ENCODE peak calls at places on chromosome 21, in nine cellular contexts. One of them, this sample, is unnamed.

GRCh38 chr21:32645261-32646182 is 33.3 kb upstream of the CFAP298 start:
- DNase-seq in activated T-helper 1 cell treated with anti-CD3 and anti-CD28 coated beads, Interleukin-12 subunit alpha, Interleukin-12 subunit beta, Interleukin-2, Interleukin-4 antibody, amounts not matched to agents 30 ng/mL and 10 ng/mL and 1 ng/mL, durations not matched to agents 14 hours and 24 hours and 36 hours: no peak
- DNase-seq in stimulated activated CD8-positive, alpha-beta memory T cell treated with anti-CD3 and anti-CD28 coated beads, Interleukin-7, amount 100 ng/mL, for 1 hour: no peak
- DNase-seq in activated CD4-positive, alpha-beta T cell treated with anti-CD3 and anti-CD28 coated beads, Interleukin-2, amount 50 U/mL, for 4 hours: no peak
- DNase-seq in NCI-H446: no peak
- DNase-seq in caudate nucleus: no peak
- DNase-seq in ACHN: peak; percentile 14
- DNase-seq in body of pancreas: no peak
- DNase-seq in activated CD4-positive, CD25-positive, alpha-beta regulatory T cell treated with anti-CD3 and anti-CD28 coated beads, Interleukin-2, amount 50 U/mL, for 72 hours: no peak
- DNase-seq in this sample: no peak

GRCh38 chr21:31235671-31236450 is 108.2 kb downstream of the TIAM1 start:
- DNase-seq in stimulated activated CD8-positive, alpha-beta memory T cell treated with anti-CD3 and anti-CD28 coated beads, Interleukin-7, amount 100 ng/mL, for 1 hour: no peak
- DNase-seq in body of pancreas: no peak
- DNase-seq in activated CD4-positive, alpha-beta T cell treated with anti-CD3 and anti-CD28 coated beads, Interleukin-2, amount 50 U/mL, for 4 hours: no peak
- DNase-seq in NCI-H446: no peak
- DNase-seq in activated T-helper 1 cell treated with anti-CD3 and anti-CD28 coated beads, Interleukin-12 subunit alpha, Interleukin-12 subunit beta, Interleukin-2, Interleukin-4 antibody, amounts not matched to agents 30 ng/mL and 10 ng/mL and 1 ng/mL, durations not matched to agents 14 hours and 24 hours and 36 hours: no peak
- DNase-seq in activated CD4-positive, CD25-positive, alpha-beta regulatory T cell treated with anti-CD3 and anti-CD28 coated beads, Interleukin-2, amount 50 U/mL, for 72 hours: no peak
- DNase-seq in caudate nucleus: no peak
- DNase-seq in ACHN: peak; percentile 87
- DNase-seq in this sample: no peak

GRCh38 chr21:44713130-44713529 is 1.8 kb upstream of the TSPEAR start:
- DNase-seq in ACHN: no peak
- DNase-seq in activated T-helper 1 cell treated with anti-CD3 and anti-CD28 coated beads, Interleukin-12 subunit alpha, Interleukin-12 subunit beta, Interleukin-2, Interleukin-4 antibody, amounts not matched to agents 30 ng/mL and 10 ng/mL and 1 ng/mL, durations not matched to agents 14 hours and 24 hours and 36 hours: no peak
- DNase-seq in NCI-H446: no peak
- DNase-seq in activated CD4-positive, CD25-positive, alpha-beta regulatory T cell treated with anti-CD3 and anti-CD28 coated beads, Interleukin-2, amount 50 U/mL, for 72 hours: peak; percentile 17
- DNase-seq in body of pancreas: no peak
- DNase-seq in stimulated activated CD8-positive, alpha-beta memory T cell treated with anti-CD3 and anti-CD28 coated beads, Interleukin-7, amount 100 ng/mL, for 1 hour: no peak
- DNase-seq in activated CD4-positive, alpha-beta T cell treated with anti-CD3 and anti-CD28 coated beads, Interleukin-2, amount 50 U/mL, for 4 hours: no peak
- DNase-seq in caudate nucleus: no peak
- DNase-seq in this sample: no peak

GRCh38 chr21:33286600-33287456 is 20.7 kb downstream of the IL10RB start:
- DNase-seq in body of pancreas: peak; percentile 68
- DNase-seq in caudate nucleus: no peak
- DNase-seq in activated CD4-positive, CD25-positive, alpha-beta regulatory T cell treated with anti-CD3 and anti-CD28 coated beads, Interleukin-2, amount 50 U/mL, for 72 hours: no peak
- DNase-seq in NCI-H446: peak; percentile 38
- DNase-seq in ACHN: no peak
- DNase-seq in activated CD4-positive, alpha-beta T cell treated with anti-CD3 and anti-CD28 coated beads, Interleukin-2, amount 50 U/mL, for 4 hours: no peak
- DNase-seq in activated T-helper 1 cell treated with anti-CD3 and anti-CD28 coated beads, Interleukin-12 subunit alpha, Interleukin-12 subunit beta, Interleukin-2, Interleukin-4 antibody, amounts not matched to agents 30 ng/mL and 10 ng/mL and 1 ng/mL, durations not matched to agents 14 hours and 24 hours and 36 hours: no peak
- DNase-seq in stimulated activated CD8-positive, alpha-beta memory T cell treated with anti-CD3 and anti-CD28 coated beads, Interleukin-7, amount 100 ng/mL, for 1 hour: no peak
- DNase-seq in this sample: no peak

GRCh38 chr21:29174607-29175013 is 44.2 kb downstream of the MAP3K7CL start:
- DNase-seq in ACHN: no peak
- DNase-seq in body of pancreas: no peak
- DNase-seq in stimulated activated CD8-positive, alpha-beta memory T cell treated with anti-CD3 and anti-CD28 coated beads, Interleukin-7, amount 100 ng/mL, for 1 hour: no peak
- DNase-seq in caudate nucleus: no peak
- DNase-seq in activated CD4-positive, CD25-positive, alpha-beta regulatory T cell treated with anti-CD3 and anti-CD28 coated beads, Interleukin-2, amount 50 U/mL, for 72 hours: no peak
- DNase-seq in activated T-helper 1 cell treated with anti-CD3 and anti-CD28 coated beads, Interleukin-12 subunit alpha, Interleukin-12 subunit beta, Interleukin-2, Interleukin-4 antibody, amounts not matched to agents 30 ng/mL and 10 ng/mL and 1 ng/mL, durations not matched to agents 14 hours and 24 hours and 36 hours: no peak
- DNase-seq in NCI-H446: no peak
- DNase-seq in activated CD4-positive, alpha-beta T cell treated with anti-CD3 and anti-CD28 coated beads, Interleukin-2, amount 50 U/mL, for 4 hours: no peak
- DNase-seq in this sample: no peak

GRCh38 chr21:41641821-41642368 is 125.0 kb downstream of the RIPK4 start:
- DNase-seq in NCI-H446: no peak
- DNase-seq in activated T-helper 1 cell treated with anti-CD3 and anti-CD28 coated beads, Interleukin-12 subunit alpha, Interleukin-12 subunit beta, Interleukin-2, Interleukin-4 antibody, amounts not matched to agents 30 ng/mL and 10 ng/mL and 1 ng/mL, durations not matched to agents 14 hours and 24 hours and 36 hours: no peak
- DNase-seq in activated CD4-positive, alpha-beta T cell treated with anti-CD3 and anti-CD28 coated beads, Interleukin-2, amount 50 U/mL, for 4 hours: no peak
- DNase-seq in activated CD4-positive, CD25-positive, alpha-beta regulatory T cell treated with anti-CD3 and anti-CD28 coated beads, Interleukin-2, amount 50 U/mL, for 72 hours: no peak
- DNase-seq in stimulated activated CD8-positive, alpha-beta memory T cell treated with anti-CD3 and anti-CD28 coated beads, Interleukin-7, amount 100 ng/mL, for 1 hour: no peak
- DNase-seq in caudate nucleus: peak; percentile 3
- DNase-seq in ACHN: peak; percentile 50
- DNase-seq in body of pancreas: peak; percentile 39
- DNase-seq in this sample: peak; percentile 18

GRCh38 chr21:37734846-37735245 is 181.4 kb downstream of the KCNJ6 start:
- DNase-seq in NCI-H446: no peak
- DNase-seq in stimulated activated CD8-positive, alpha-beta memory T cell treated with anti-CD3 and anti-CD28 coated beads, Interleukin-7, amount 100 ng/mL, for 1 hour: no peak
- DNase-seq in caudate nucleus: peak; percentile 68
- DNase-seq in ACHN: no peak
- DNase-seq in activated T-helper 1 cell treated with anti-CD3 and anti-CD28 coated beads, Interleukin-12 subunit alpha, Interleukin-12 subunit beta, Interleukin-2, Interleukin-4 antibody, amounts not matched to agents 30 ng/mL and 10 ng/mL and 1 ng/mL, durations not matched to agents 14 hours and 24 hours and 36 hours: no peak
- DNase-seq in activated CD4-positive, CD25-positive, alpha-beta regulatory T cell treated with anti-CD3 and anti-CD28 coated beads, Interleukin-2, amount 50 U/mL, for 72 hours: no peak
- DNase-seq in activated CD4-positive, alpha-beta T cell treated with anti-CD3 and anti-CD28 coated beads, Interleukin-2, amount 50 U/mL, for 4 hours: no peak
- DNase-seq in body of pancreas: no peak
- DNase-seq in this sample: no peak

GRCh38 chr21:32459972-32460371 is 47.5 kb downstream of the EVA1C start:
- DNase-seq in NCI-H446: no peak
- DNase-seq in activated CD4-positive, CD25-positive, alpha-beta regulatory T cell treated with anti-CD3 and anti-CD28 coated beads, Interleukin-2, amount 50 U/mL, for 72 hours: no peak
- DNase-seq in ACHN: no peak
- DNase-seq in activated T-helper 1 cell treated with anti-CD3 and anti-CD28 coated beads, Interleukin-12 subunit alpha, Interleukin-12 subunit beta, Interleukin-2, Interleukin-4 antibody, amounts not matched to agents 30 ng/mL and 10 ng/mL and 1 ng/mL, durations not matched to agents 14 hours and 24 hours and 36 hours: no peak
- DNase-seq in body of pancreas: no peak
- DNase-seq in stimulated activated CD8-positive, alpha-beta memory T cell treated with anti-CD3 and anti-CD28 coated beads, Interleukin-7, amount 100 ng/mL, for 1 hour: no peak
- DNase-seq in caudate nucleus: peak; percentile 6
- DNase-seq in activated CD4-positive, alpha-beta T cell treated with anti-CD3 and anti-CD28 coated beads, Interleukin-2, amount 50 U/mL, for 4 hours: no peak
- DNase-seq in this sample: no peak

GRCh38 chr21:34844924-34845238 is 176.1 kb downstream of the CLIC6 start:
- DNase-seq in ACHN: no peak
- DNase-seq in NCI-H446: no peak
- DNase-seq in activated CD4-positive, alpha-beta T cell treated with anti-CD3 and anti-CD28 coated beads, Interleukin-2, amount 50 U/mL, for 4 hours: no peak
- DNase-seq in caudate nucleus: no peak
- DNase-seq in activated CD4-positive, CD25-positive, alpha-beta regulatory T cell treated with anti-CD3 and anti-CD28 coated beads, Interleukin-2, amount 50 U/mL, for 72 hours: no peak
- DNase-seq in activated T-helper 1 cell treated with anti-CD3 and anti-CD28 coated beads, Interleukin-12 subunit alpha, Interleukin-12 subunit beta, Interleukin-2, Interleukin-4 antibody, amounts not matched to agents 30 ng/mL and 10 ng/mL and 1 ng/mL, durations not matched to agents 14 hours and 24 hours and 36 hours: no peak
- DNase-seq in body of pancreas: no peak
- DNase-seq in stimulated activated CD8-positive, alpha-beta memory T cell treated with anti-CD3 and anti-CD28 coated beads, Interleukin-7, amount 100 ng/mL, for 1 hour: no peak
- DNase-seq in this sample: no peak

GRCh38 chr21:41885341-41886024 is 6.3 kb upstream of the PRDM15 start:
- DNase-seq in NCI-H446: no peak
- DNase-seq in ACHN: no peak
- DNase-seq in caudate nucleus: no peak
- DNase-seq in stimulated activated CD8-positive, alpha-beta memory T cell treated with anti-CD3 and anti-CD28 coated beads, Interleukin-7, amount 100 ng/mL, for 1 hour: no peak
- DNase-seq in body of pancreas: no peak
- DNase-seq in activated CD4-positive, CD25-positive, alpha-beta regulatory T cell treated with anti-CD3 and anti-CD28 coated beads, Interleukin-2, amount 50 U/mL, for 72 hours: no peak
- DNase-seq in activated T-helper 1 cell treated with anti-CD3 and anti-CD28 coated beads, Interleukin-12 subunit alpha, Interleukin-12 subunit beta, Interleukin-2, Interleukin-4 antibody, amounts not matched to agents 30 ng/mL and 10 ng/mL and 1 ng/mL, durations not matched to agents 14 hours and 24 hours and 36 hours: no peak
- DNase-seq in activated CD4-positive, alpha-beta T cell treated with anti-CD3 and anti-CD28 coated beads, Interleukin-2, amount 50 U/mL, for 4 hours: no peak
- DNase-seq in this sample: no peak

GRCh38 chr21:45299864-45300785 is 12.4 kb upstream of the POFUT2 start:
- DNase-seq in activated CD4-positive, CD25-positive, alpha-beta regulatory T cell treated with anti-CD3 and anti-CD28 coated beads, Interleukin-2, amount 50 U/mL, for 72 hours: no peak
- DNase-seq in caudate nucleus: no peak
- DNase-seq in NCI-H446: no peak
- DNase-seq in stimulated activated CD8-positive, alpha-beta memory T cell treated with anti-CD3 and anti-CD28 coated beads, Interleukin-7, amount 100 ng/mL, for 1 hour: no peak
- DNase-seq in activated CD4-positive, alpha-beta T cell treated with anti-CD3 and anti-CD28 coated beads, Interleukin-2, amount 50 U/mL, for 4 hours: no peak
- DNase-seq in activated T-helper 1 cell treated with anti-CD3 and anti-CD28 coated beads, Interleukin-12 subunit alpha, Interleukin-12 subunit beta, Interleukin-2, Interleukin-4 antibody, amounts not matched to agents 30 ng/mL and 10 ng/mL and 1 ng/mL, durations not matched to agents 14 hours and 24 hours and 36 hours: no peak
- DNase-seq in ACHN: no peak
- DNase-seq in body of pancreas: no peak
- DNase-seq in this sample: no peak